ENCODE peak calls at places on chromosomes 1 and 21, in four cellular contexts. L, R, B and G are unnamed samples.

GRCh38 chr21:15495965-15496364 is 233.8 kb upstream of the USP25 start:
- DNase-seq in L (no peak), B (no peak), R (peak; percentile 54), G (peak; percentile 13)

GRCh38 chr1:21299780-21300395 is 9.6 kb upstream of the ECE1 start:
- DNase-seq in B (no peak), L (no peak), R (no peak), G (no peak)

GRCh38 chr1:22320703-22321344 is 130.8 kb upstream of the ZBTB40 start:
- DNase-seq in B (no peak), R (no peak), L (no peak), G (no peak)

GRCh38 chr1:108785264-108785663 is 38.8 kb downstream of the STXBP3 start:
- DNase-seq in B (no peak), R (no peak), L (no peak), G (no peak)

GRCh38 chr1:8197493-8198282 is 120.2 kb upstream of the SLC45A1 start:
- DNase-seq in B (peak; percentile 93), R (peak; percentile 88), L (no peak), G (peak; percentile 91)

GRCh38 chr21:27580276-27580675 is 613.4 kb upstream of the ADAMTS5 start:
- DNase-seq in B (no peak), L (no peak), R (peak; percentile 86), G (peak; percentile 51)

GRCh38 chr1:8191474-8191873 is 126.4 kb upstream of the SLC45A1 start:
- DNase-seq in B (no peak), L (no peak), R (no peak), G (no peak)

GRCh38 chr1:2976180-2976562 is 45.1 kb upstream of the ACTRT2 start:
- DNase-seq in R (no peak), L (no peak), B (no peak), G (no peak)

GRCh38 chr1:70499695-70500094 is 88.6 kb downstream of the CTH start:
- DNase-seq in R (peak; percentile 11), L (no peak), B (no peak), G (peak; percentile 20)

GRCh38 chr1:218946147-218946546 is 227.5 kb upstream of the LYPLAL1 start:
- DNase-seq in L (no peak), B (no peak), R (no peak), G (no peak)

GRCh38 chr1:159208460-159208825 is 3.8 kb downstream of the ACKR1 start:
- DNase-seq in L (no peak), R (no peak), B (no peak), G (no peak)